ENCODE peak calls at places on chromosomes 5 and 9, in four cellular contexts. S, P, J and E are unnamed samples.

GRCh38 chr9:77673912-77674791 is 26.0 kb upstream of the GNA14 start:
- DNase-seq in S (peak), P (no peak), J (no peak), E (peak)

GRCh38 chr5:54610197-54610898 is 92.8 kb downstream of the SNX18 start:
- DNase-seq in S (no peak), P (peak), J (no peak), E (no peak)

GRCh38 chr5:142627371-142628217 is 58.3 kb downstream of the FGF1 start:
- DNase-seq in S (no peak), P (no peak), J (no peak), E (no peak)

GRCh38 chr9:134987906-134988700 is 70.4 kb upstream of the FCN1 start:
- DNase-seq in S (no peak), P (no peak), J (no peak), E (no peak)

GRCh38 chr5:31021181-31021624 is 172.3 kb upstream of the CDH6 start:
- DNase-seq in S (no peak), P (no peak), J (no peak), E (peak)

GRCh38 chr5:98314262-98314661 is 459.2 kb upstream of the RGMB start:
- DNase-seq in S (no peak), P (no peak), J (no peak), E (no peak)

GRCh38 chr5:109911731-109912130 is 222.0 kb downstream of the MAN2A1 start:
- DNase-seq in S (no peak), P (no peak), J (no peak), E (no peak)

GRCh38 chr5:81779125-81779934 is 28.4 kb upstream of the SSBP2 start:
- DNase-seq in S (no peak), P (peak), J (no peak), E (no peak)

GRCh38 chr9:126902160-126902559 is 12.4 kb upstream of the RALGPS1 start:
- DNase-seq in S (no peak), P (no peak), J (no peak), E (no peak)

GRCh38 chr5:154373729-154374179 is 72.0 kb upstream of the SAP30L start:
- DNase-seq in S (no peak), P (no peak), J (peak), E (no peak)

GRCh38 chr5:65776707-65777141 is 54.7 kb downstream of the NLN start:
- DNase-seq in S (no peak), P (no peak), J (no peak), E (no peak)

GRCh38 chr5:159021360-159022177 is 78.1 kb downstream of the EBF1 start:
- DNase-seq in S (no peak), P (no peak), J (no peak), E (no peak)

GRCh38 chr5:159913481-159913880 is 2.8 kb upstream of the ADRA1B start:
- DNase-seq in S (no peak), P (no peak), J (no peak), E (no peak)

GRCh38 chr5:96699186-96699820 is 37.1 kb downstream of the CAST start:
- DNase-seq in S (no peak), P (no peak), J (peak), E (no peak)

GRCh38 chr9:92764381-92764987 is at the start of gene BICD2:
- DNase-seq in S (no peak), P (no peak), J (no peak), E (no peak)

GRCh38 chr9:112380102-112380581 is at the start of gene HSDL2:
- DNase-seq in S (no peak), P (no peak), J (no peak), E (peak)

GRCh38 chr5:73997936-73998335 is 371.9 kb downstream of the ARHGEF28 start:
- DNase-seq in S (no peak), P (no peak), J (no peak), E (no peak)

DNA sequence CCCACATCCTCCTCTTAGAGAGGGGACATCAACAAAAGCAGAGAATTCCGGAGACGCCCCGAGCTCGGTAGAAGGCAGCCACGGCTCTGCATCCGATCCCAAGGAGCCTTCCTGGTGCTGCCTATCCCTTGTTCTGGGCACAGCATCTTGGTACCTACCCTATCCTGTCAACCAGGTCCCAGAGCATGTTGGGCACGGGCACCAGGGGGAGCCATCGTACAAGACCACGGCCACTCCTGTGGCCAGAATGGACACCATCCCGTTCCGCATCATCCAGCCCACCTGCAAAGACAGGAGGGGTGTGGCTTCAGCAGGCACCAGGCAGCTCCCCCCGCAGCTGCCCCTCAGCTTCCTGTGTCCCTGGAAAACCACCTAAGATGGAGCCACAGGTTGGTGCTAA is 62.7 kb upstream of the ZNF354A start:
- DNase-seq in S (peak), P (no peak), J (peak), E (peak)
- TF ChIP-seq MYC in S (no peak), P (no peak), J (no peak), E (no peak)

DNA sequence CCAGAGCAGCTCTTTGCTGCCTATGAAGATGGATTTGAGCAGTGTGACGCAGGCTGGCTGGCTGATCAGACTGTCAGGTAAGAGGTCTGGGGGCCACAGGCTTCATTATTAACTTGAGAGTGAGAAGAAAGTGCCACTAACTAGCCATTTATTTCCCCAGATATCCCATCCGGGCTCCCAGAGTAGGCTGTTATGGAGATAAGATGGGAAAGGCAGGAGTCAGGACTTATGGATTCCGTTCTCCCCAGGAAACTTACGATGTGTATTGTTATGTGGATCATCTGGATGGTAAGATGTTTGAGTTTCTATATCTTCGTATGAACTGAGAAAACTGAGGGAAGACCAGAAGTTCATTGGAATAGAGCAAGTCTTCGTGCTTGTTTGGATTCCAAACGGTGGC is 22.1 kb downstream of the VCAN start:
- DNase-seq in S (no peak), P (no peak), J (no peak), E (no peak)
- TF ChIP-seq USF2 in S (no peak), P (no peak), J (no peak), E (no peak)

GRCh38 chr5:88143693-88144218 is 124.9 kb downstream of the TMEM161B start:
- DNase-seq in S (no peak), P (no peak), J (no peak), E (no peak)

GRCh38 chr5:88145205-88145602 is 123.4 kb downstream of the TMEM161B start:
- DNase-seq in S (no peak), P (no peak), J (no peak), E (no peak)

GRCh38 chr5:88144219-88145040 is 124.2 kb downstream of the TMEM161B start:
- DNase-seq in S (no peak), P (no peak), J (no peak), E (no peak)

GRCh38 chr5:88142801-88143692 is 125.6 kb downstream of the TMEM161B start:
- DNase-seq in S (no peak), P (no peak), J (no peak), E (no peak)

GRCh38 chr5:88145603-88146467 is 122.8 kb downstream of the TMEM161B start:
- DNase-seq in S (peak), P (no peak), J (no peak), E (no peak)
- H3K4me3 ChIP-seq in S (no peak), P (no peak), J (no peak), E (no peak)

DNA sequence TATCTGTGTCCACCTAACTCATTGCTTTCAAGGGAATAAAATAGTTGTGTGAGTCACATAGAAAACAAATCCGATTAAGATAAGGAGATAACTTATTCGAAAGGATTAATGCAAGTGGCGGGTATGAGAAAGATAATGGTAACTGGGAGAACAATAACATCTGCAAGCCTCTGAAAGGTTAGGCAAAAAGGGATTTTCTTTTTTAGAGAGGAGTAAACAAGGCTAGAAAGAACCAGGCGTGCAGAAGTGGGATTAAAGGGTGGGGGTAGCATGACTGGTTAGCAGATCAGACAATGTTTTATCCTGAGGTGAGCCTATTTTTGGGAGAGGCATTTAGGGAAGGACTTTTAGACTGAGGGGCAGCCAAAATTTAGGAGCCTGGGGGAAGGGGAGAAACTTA is 34.7 kb upstream of the JMY start:
- DNase-seq in S (no peak), P (no peak), J (no peak), E (no peak)
- TF ChIP-seq MYC in S (no peak), P (no peak), J (no peak), E (no peak)

GRCh38 chr9:69444791-69445190 is 119.8 kb downstream of the ENTREP1 start:
- DNase-seq in S (no peak), P (no peak), J (no peak), E (no peak)

GRCh38 chr9:69442486-69442885 is 117.5 kb downstream of the ENTREP1 start:
- DNase-seq in S (no peak), P (no peak), J (no peak), E (no peak)

GRCh38 chr9:69443178-69443577 is 118.2 kb downstream of the ENTREP1 start:
- DNase-seq in S (no peak), P (no peak), J (no peak), E (no peak)

GRCh38 chr9:69444021-69444420 is 119.0 kb downstream of the ENTREP1 start:
- DNase-seq in S (no peak), P (no peak), J (no peak), E (no peak)

DNA sequence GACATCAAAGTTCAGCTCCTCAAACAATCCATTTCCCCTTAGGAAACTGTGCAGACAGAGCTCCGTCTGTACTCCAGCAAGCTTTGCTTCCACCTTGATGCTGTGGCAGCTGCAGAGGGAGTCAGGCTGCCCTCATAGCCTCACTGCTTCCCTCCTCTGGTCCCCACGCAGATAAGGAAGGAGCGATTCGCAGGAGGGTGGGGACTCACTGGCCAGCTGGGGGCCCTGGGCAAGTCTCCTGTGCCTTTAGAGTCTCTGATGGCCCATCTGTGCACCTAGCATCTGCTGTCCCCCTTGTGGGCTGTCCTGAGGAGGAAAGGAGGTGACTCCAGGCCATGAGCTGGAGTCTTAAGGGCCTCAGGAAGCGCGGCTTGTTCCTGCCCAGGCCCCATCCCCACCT is 121.5 kb downstream of the ENTREP1 start:
- DNase-seq in S (no peak), P (no peak), J (no peak), E (no peak)
- TF ChIP-seq USF2 in S (no peak), P (no peak), J (no peak), E (no peak)

GRCh38 chr9:37574996-37575395 is 1.2 kb downstream of the FBXO10 start:
- DNase-seq in S (no peak), P (no peak), J (no peak), E (no peak)
- H3K4me3 ChIP-seq in S (no peak), P (peak), J (no peak), E (peak)

GRCh38 chr5:757346-757930 is 27.1 kb downstream of the ZDHHC11B start:
- DNase-seq in S (no peak), P (no peak), J (no peak), E (no peak)

GRCh38 chr5:756171-756570 is 28.4 kb downstream of the ZDHHC11B start:
- DNase-seq in S (no peak), P (no peak), J (no peak), E (no peak)

GRCh38 chr5:757931-758697 is 26.4 kb downstream of the ZDHHC11B start:
- DNase-seq in S (peak), P (no peak), J (no peak), E (no peak)

GRCh38 chr5:758698-759053 is 25.9 kb downstream of the ZDHHC11B start:
- DNase-seq in S (no peak), P (no peak), J (no peak), E (no peak)

GRCh38 chr5:756865-757345 is 27.6 kb downstream of the ZDHHC11B start:
- DNase-seq in S (peak), P (no peak), J (no peak), E (no peak)
- TF ChIP-seq MYC in S (peak), P (no peak), J (no peak), E (no peak)

GRCh38 chr5:174943785-174944184 is 219.4 kb downstream of the MSX2 start:
- DNase-seq in S (no peak), P (no peak), J (no peak), E (no peak)
- TF ChIP-seq USF2 in S (no peak), P (no peak), J (no peak), E (no peak)